ENCODE peak calls at places on chromosome 18, in five cellular contexts. O is body of pancreas; P is mesothelial cell of epicardium; Y is iris pigment epithelial cell; U is stimulated activated CD4-positive, alpha-beta T cell treated with anti-CD3 and anti-CD28 coated beads, Interleukin-15, amount 100 ng/mL, for 24 hours. T is an unnamed sample.

GRCh38 chr18:55321268-55322175 is 266.5 kb downstream of the TCF4 start:
- DNase-seq in U (peak), Y (peak), O (peak), P (peak), T (peak)

GRCh38 chr18:62848946-62849345 is 133.6 kb downstream of the PHLPP1 start:
- DNase-seq in O (no peak), U (no peak), P (no peak), Y (peak), T (no peak)

GRCh38 chr18:3604626-3605408 is 154.8 kb downstream of the TGIF1 start:
- DNase-seq in U (peak), P (no peak), O (no peak), Y (peak), T (no peak)

GRCh38 chr18:59733411-59733810 is 36.2 kb upstream of the CCBE1 start:
- DNase-seq in U (no peak), P (no peak), O (no peak), Y (no peak), T (no peak)

GRCh38 chr18:69138088-69138487 is 262.6 kb upstream of the DOK6 start:
- DNase-seq in U (no peak), O (no peak), P (no peak), Y (no peak), T (no peak)

GRCh38 chr18:31356025-31356424 is 20.6 kb upstream of the DSG4 start:
- DNase-seq in Y (no peak), O (no peak), U (no peak), P (no peak), T (no peak)

GRCh38 chr18:22200611-22201225 is 31.3 kb downstream of the GATA6 start:
- DNase-seq in P (no peak), O (no peak), Y (no peak), U (no peak), T (no peak)

GRCh38 chr18:22230403-22231042 is 61.1 kb downstream of the GATA6 start:
- DNase-seq in O (no peak), P (no peak), U (no peak), Y (peak), T (no peak)